ENCODE peak calls at places on chromosomes 16 and 17, in eight cellular contexts. H is neuronal stem cell, A is neural progenitor cell, Y is H1, V is SK-N-SH, D is HCT116, R is NT2/D1, U is adipocyte. Q is an unnamed sample.

GRCh38 chr16:89322381-89323119 is 105.0 kb downstream of the ZNF778 start:
- DNase-seq in H (no peak), A (peak; percentile 61), Y (no peak), R (peak; percentile 56), D (no peak), U (peak; percentile 86), V (peak; percentile 72), Q (no peak)

GRCh38 chr17:48841395-48841831 is 10.6 kb downstream of the CALCOCO2 start:
- DNase-seq in U (peak; percentile 95), R (no peak), V (no peak), Y (no peak), H (no peak), D (no peak), A (no peak), Q (no peak)

GRCh38 chr16:28192811-28193529 is 18.8 kb downstream of the XPO6 start:
- DNase-seq in D (no peak), A (no peak), U (no peak), V (no peak), R (no peak), H (no peak), Y (no peak), Q (peak; percentile 77)

GRCh38 chr17:64459284-64459747 is 10.4 kb downstream of the MILR1 start:
- DNase-seq in U (peak; percentile 46), V (no peak), H (no peak), A (no peak), Y (no peak), D (peak; percentile 59), R (no peak), Q (no peak)

GRCh38 chr16:23006380-23006779 is 142.9 kb downstream of the USP31 start:
- DNase-seq in H (no peak), R (no peak), D (no peak), Y (no peak), A (no peak), U (no peak), V (no peak), Q (no peak)

GRCh38 chr17:64771980-64772844 is 110.1 kb upstream of the SMURF2 start:
- DNase-seq in V (no peak), U (no peak), Y (no peak), D (no peak), H (no peak), R (no peak), A (no peak), Q (no peak)

GRCh38 chr16:57533366-57533617 is 3.1 kb downstream of the CCDC102A start:
- DNase-seq in Y (no peak), D (no peak), H (no peak), V (no peak), A (no peak), U (no peak), R (no peak), Q (no peak)

GRCh38 chr16:20415541-20415940 is 6.2 kb downstream of the ACSM5 start:
- DNase-seq in V (no peak), Y (no peak), R (no peak), H (no peak), D (no peak), A (no peak), U (no peak), Q (no peak)

GRCh38 chr16:73420244-73421040 is 372.5 kb upstream of the ZFHX3 start:
- DNase-seq in V (no peak), R (no peak), Y (no peak), H (no peak), U (peak; percentile 17), A (no peak), D (no peak), Q (no peak)

GRCh38 chr17:73641779-73642580 is 2.3 kb downstream of the SDK2 start:
- DNase-seq in Y (no peak), R (no peak), D (no peak), A (peak; percentile 24), V (peak; percentile 51), U (no peak), H (no peak), Q (no peak)

GRCh38 chr16:84286568-84287220 is 8.0 kb upstream of the WFDC1 start:
- DNase-seq in V (no peak), R (no peak), H (no peak), Y (no peak), U (peak; percentile 83), D (no peak), A (no peak), Q (no peak)

GRCh38 chr16:3274490-3274889 is 8.8 kb upstream of the ZNF263 start:
- DNase-seq in D (no peak), Y (no peak), H (no peak), A (peak; percentile 7), R (no peak), V (no peak), U (no peak), Q (peak; percentile 83)

GRCh38 chr16:25126820-25127232 is 15.3 kb downstream of the LCMT1 start:
- DNase-seq in H (no peak), V (no peak), U (peak; percentile 69), R (no peak), D (no peak), A (no peak), Y (no peak), Q (peak; percentile 57)

GRCh38 chr17:61410100-61410551 is 10.5 kb downstream of the TBX2 start:
- DNase-seq in Y (no peak), R (no peak), A (no peak), H (no peak), U (peak; percentile 27), V (peak; percentile 56), D (no peak), Q (no peak)

DNA sequence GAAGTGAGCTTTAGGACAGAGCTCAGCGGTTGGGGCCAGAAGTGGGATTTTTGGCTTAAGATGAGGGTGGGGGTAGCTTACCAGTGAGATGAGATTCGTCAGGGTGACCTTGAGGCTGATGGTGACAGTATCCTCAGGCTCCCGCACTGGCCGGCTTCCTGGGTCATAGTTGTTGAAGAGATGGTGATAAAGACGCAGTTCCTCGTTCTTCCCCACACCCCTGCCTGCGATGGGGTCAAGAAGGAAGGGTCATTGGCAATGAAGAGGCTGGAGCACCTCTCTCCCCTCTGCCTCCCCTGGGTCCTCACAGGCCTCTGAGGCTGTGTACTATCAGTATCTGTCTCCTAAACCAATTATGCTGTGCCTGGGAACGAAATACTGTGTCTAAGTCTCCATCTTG is 358 bp downstream of the CHRNE start:
- DNase-seq in V (peak; percentile 8), R (no peak), Y (no peak), A (no peak), U (no peak), D (no peak), H (no peak), Q (no peak)
- H3K4me3 ChIP-seq in V (no peak overlapping the region), R (no peak overlapping the region), Y (no peak overlapping the region), A (no peak overlapping the region), U (no peak overlapping the region), D (no peak overlapping the region), H (no peak overlapping the region), Q (no peak overlapping the region)

GRCh38 chr16:72214821-72215220 is 42.9 kb upstream of the PMFBP1 start:
- DNase-seq in U (no peak), Y (no peak), H (no peak), D (no peak), A (no peak), V (no peak), R (no peak), Q (no peak)
- H3K4me1 ChIP-seq in U (no peaks in the 10 kb centered on the region), Y (no peaks in the 10 kb centered on the region), H (no peaks in the 10 kb centered on the region), D (no peaks in the 10 kb centered on the region), A (peaks cover 6% of the 10 kb centered on the region), V (no peaks in the 10 kb centered on the region), R (no peaks in the 10 kb centered on the region), Q (no peaks in the 10 kb centered on the region)

GRCh38 chr17:45871718-45872117 is 22.6 kb upstream of the MAPT start:
- DNase-seq in V (no peak), U (no peak), R (no peak), D (no peak), Y (no peak), H (no peak), A (peak; percentile 32), Q (no peak)

GRCh38 chr17:45867702-45868101 is 23.0 kb downstream of the SPPL2C start:
- DNase-seq in R (no peak), U (no peak), Y (no peak), A (no peak), H (no peak), V (no peak), D (peak; percentile 31), Q (peak; percentile 55)

GRCh38 chr17:45868276-45868675 is 23.6 kb downstream of the SPPL2C start:
- DNase-seq in Y (no peak), A (no peak), D (no peak), V (no peak), U (no peak), H (no peak), R (no peak), Q (no peak)

GRCh38 chr17:45869676-45870341 is 24.5 kb upstream of the MAPT start:
- DNase-seq in U (no peak), R (no peak), D (no peak), Y (no peak), A (no peak), V (no peak), H (no peak), Q (no peak)

DNA sequence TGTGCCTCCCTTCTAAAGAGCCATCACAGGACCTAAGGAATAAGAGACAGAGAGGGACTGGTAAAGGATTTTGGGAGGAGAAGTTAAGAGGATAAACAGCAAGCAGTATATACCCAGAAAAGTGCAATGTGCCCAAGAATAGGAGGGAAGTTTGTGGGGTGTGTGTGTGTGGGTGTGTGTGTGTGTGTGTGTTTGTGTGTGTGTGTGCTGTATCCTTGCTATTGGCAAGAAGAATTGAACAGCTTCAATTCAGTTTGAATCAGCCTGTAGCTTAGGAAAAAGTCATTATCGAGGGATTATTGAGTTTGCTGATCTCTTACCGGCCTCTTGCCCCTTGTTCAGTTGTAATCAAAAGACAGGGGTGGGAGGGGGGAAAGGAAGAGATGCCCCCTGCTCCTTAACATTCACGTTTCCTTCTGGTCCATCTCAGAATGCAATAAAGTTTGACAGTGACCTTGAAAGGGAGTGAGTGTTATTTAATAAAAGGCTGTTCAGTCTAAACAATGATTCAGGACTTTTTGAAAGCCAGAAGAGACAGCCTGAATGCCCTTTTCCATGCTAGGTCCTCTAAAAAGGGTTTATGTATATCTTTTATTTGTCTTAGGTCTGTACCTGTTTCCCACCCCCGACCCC is 23.9 kb upstream of the MAPT start:
- DNase-seq in U (no peak), D (no peak), R (no peak), V (no peak), H (no peak), Y (no peak), A (no peak), Q (no peak)
- H3K9ac ChIP-seq in U (no peak overlapping the region), D (no peak overlapping the region), R (no peak overlapping the region), V (no peak overlapping the region), H (no peak overlapping the region), Y (no peak overlapping the region), A (no peak overlapping the region), Q (no peak overlapping the region)

GRCh38 chr17:28554565-28554964 is 2.1 kb upstream of the UNC119 start:
- DNase-seq in H (no peak), Y (no peak), A (no peak), D (no peak), R (no peak), U (no peak), V (no peak), Q (no peak)

GRCh38 chr17:28553000-28553505 is 629 bp upstream of the UNC119 start:
- DNase-seq in D (no peak), H (no peak), V (no peak), R (no peak), Y (no peak), U (no peak), A (no peak), Q (no peak)

GRCh38 chr17:28551421-28552186 is 820 bp downstream of the UNC119 start:
- DNase-seq in D (no peak), V (no peak), A (peak; percentile 40), Y (no peak), H (no peak), U (peak; percentile 58), R (no peak), Q (no peak)

GRCh38 chr17:28552201-28552999 is at the start of gene UNC119:
- DNase-seq in A (peak; percentile 95), Y (peak; percentile 88), U (peak; percentile 92), D (no peak), R (no peak), H (peak; percentile 79), V (peak; percentile 99), Q (peak; percentile 94)

GRCh38 chr17:28555022-28555421 is 2.6 kb upstream of the UNC119 start:
- DNase-seq in R (no peak), Y (no peak), V (no peak), U (no peak), A (no peak), D (no peak), H (no peak), Q (no peak)
- H3K4me3 ChIP-seq in R (no peak overlapping the region), Y (no peak overlapping the region), V (no peak overlapping the region), U (no peak overlapping the region), A (no peak overlapping the region), D (no peak overlapping the region), H (no peak overlapping the region), Q (no peak overlapping the region)

Q was measured in Karpas-422.